ENCODE peak calls at places on chromosome 1, in five cellular contexts. Q is T1000, E is Daoy, O is HTR-8/SVneo, J is hepatic stellate cell. W is an unnamed sample.
A peak's percentile ranks its signal among the peaks of the same experiment; 100 is the strongest.

GRCh38 chr1:173453982-173454381 is 23.2 kb upstream of the PRDX6 start:
- DNase-seq in Q (no peak), E (no peak), O (no peak), J (peak; percentile 26), W (peak; percentile 52)

GRCh38 chr1:93845554-93846150 is 33.4 kb downstream of the DNTTIP2 start:
- DNase-seq in Q (peak; percentile 42), J (peak; percentile 78), E (peak; percentile 90), O (peak; percentile 14), W (peak; percentile 95)

GRCh38 chr1:82348487-82348886 is 547.8 kb downstream of the ADGRL2 start:
- DNase-seq in Q (no peak), O (no peak), E (no peak), J (no peak), W (no peak)

GRCh38 chr1:25771246-25772114 is 28.5 kb upstream of the SELENON start:
- DNase-seq in J (no peak), Q (no peak), E (peak; percentile 59), O (peak; percentile 35), W (no peak)

GRCh38 chr1:33272930-33273329 is 16.6 kb downstream of the ZNF362 start:
- DNase-seq in E (no peak), J (no peak), Q (no peak), O (no peak), W (no peak)

GRCh38 chr1:243890576-243890975 is 40.5 kb upstream of the AKT3 start:
- DNase-seq in J (peak; percentile 22), E (no peak), Q (no peak), O (no peak), W (peak; percentile 88)

GRCh38 chr1:36034692-36035091 is 49.2 kb upstream of the TEKT2 start:
- DNase-seq in E (peak; percentile 45), Q (no peak), O (peak; percentile 7), J (peak; percentile 11), W (peak; percentile 64)

GRCh38 chr1:226474041-226474440 is 66.1 kb upstream of the PARP1 start:
- DNase-seq in Q (no peak), E (no peak), J (no peak), O (no peak), W (no peak)

GRCh38 chr1:53061859-53062714 is at the start of gene PODN:
- DNase-seq in E (no peak), J (peak; percentile 73), O (no peak), Q (no peak), W (peak; percentile 75)